ENCODE peak calls at places on chromosome 15, in four cellular contexts. H, Z, B and D are unnamed samples.

GRCh38 chr15:38455096-38455495 is 1.2 kb downstream of the FAM98B start:
- ATAC-seq in B (no peak), Z (no peak), H (no peak), D (no peak)

GRCh38 chr15:92304239-92304975 is 89.3 kb upstream of the ST8SIA2 start:
- ATAC-seq in B (no peak), H (no peak), Z (peak; percentile 36), D (no peak)

GRCh38 chr15:57747206-57747605 is 40.7 kb downstream of the POLR2M start:
- ATAC-seq in H (peak; percentile 63), B (peak; percentile 75), Z (peak; percentile 52), D (peak; percentile 44)

GRCh38 chr15:91075761-91076160 is 24.3 kb upstream of the SV2B start:
- ATAC-seq in Z (no peak), B (no peak), H (no peak), D (no peak)

GRCh38 chr15:70068783-70069565 is 28.7 kb downstream of the TLE3 start:
- ATAC-seq in Z (peak; percentile 73), B (no peak), H (no peak), D (no peak)

GRCh38 chr15:71252036-71252898 is 137.0 kb downstream of the THSD4 start:
- ATAC-seq in Z (no peak), H (no peak), B (no peak), D (no peak)

GRCh38 chr15:29364429-29365078 is 94.9 kb upstream of the NSMCE3 start:
- ATAC-seq in Z (no peak), H (no peak), B (no peak), D (no peak)

GRCh38 chr15:63380151-63380827 is 1.4 kb downstream of the CA12 start:
- ATAC-seq in Z (no peak), B (no peak), H (no peak), D (no peak)

GRCh38 chr15:71501344-71502128 is 308.8 kb upstream of the NR2E3 start:
- ATAC-seq in B (no peak), Z (peak; percentile 92), H (no peak), D (no peak)

GRCh38 chr15:57522148-57522547 is 69.6 kb upstream of the MYZAP start:
- ATAC-seq in H (no peak), B (peak; percentile 57), Z (peak; percentile 80), D (no peak)